ENCODE peak calls at places on chromosomes 12 and 14, in four cellular contexts. X is lower leg skin, K is transverse colon, F is uterus. N is an unnamed sample.

GRCh38 chr14:71319646-71320045 is 412.4 kb downstream of the PCNX1 start:
- DNase-seq in X (peak), K (no peak), F (peak), N (no peak)

GRCh38 chr14:69387311-69387710 is 10.8 kb downstream of the ERH start:
- DNase-seq in X (no peak), K (no peak), F (no peak), N (no peak)

GRCh38 chr14:100899841-100900771 is 3.4 kb downstream of the RTL1 start:
- DNase-seq in X (no peak), K (no peak), F (no peak), N (no peak)

GRCh38 chr12:13891902-13892301 is 89.5 kb downstream of the GRIN2B start:
- DNase-seq in X (no peak), K (no peak), F (no peak), N (no peak)

GRCh38 chr14:105549481-105549880 is 23.1 kb downstream of the TMEM121 start:
- DNase-seq in X (no peak), K (no peak), F (no peak), N (no peak)

GRCh38 chr12:45232146-45232731 is 16.3 kb downstream of the ANO6 start:
- DNase-seq in X (no peak), K (no peak), F (no peak), N (no peak)

GRCh38 chr12:127143020-127143419 is 1124.0 kb upstream of the TMEM132C start:
- DNase-seq in X (no peak), K (no peak), F (no peak), N (no peak)

GRCh38 chr12:31737345-31737744 is 8.5 kb upstream of the AMN1 start:
- DNase-seq in X (no peak), K (no peak), F (no peak), N (no peak)

GRCh38 chr12:126383506-126383905 is 1318.3 kb downstream of the AACS start:
- DNase-seq in X (no peak), K (no peak), F (no peak), N (no peak)

GRCh38 chr12:84463756-84464495 is 448.7 kb downstream of the SLC6A15 start:
- DNase-seq in X (no peak), K (no peak), F (no peak), N (no peak)

GRCh38 chr14:96121660-96122395 is 82.7 kb downstream of the C14orf132 start:
- DNase-seq in X (no peak), K (no peak), F (no peak), N (no peak)

GRCh38 chr14:89747146-89747545 is 207.4 kb downstream of the EFCAB11 start:
- DNase-seq in X (no peak), K (no peak), F (no peak), N (no peak)

GRCh38 chr14:30808576-30808975 is 65.8 kb upstream of the COCH start:
- DNase-seq in X (no peak), K (no peak), F (no peak), N (no peak)

GRCh38 chr12:38222011-38222410 is 94.6 kb upstream of the ALG10B start:
- DNase-seq in X (no peak), K (no peak), F (no peak), N (no peak)

DNA sequence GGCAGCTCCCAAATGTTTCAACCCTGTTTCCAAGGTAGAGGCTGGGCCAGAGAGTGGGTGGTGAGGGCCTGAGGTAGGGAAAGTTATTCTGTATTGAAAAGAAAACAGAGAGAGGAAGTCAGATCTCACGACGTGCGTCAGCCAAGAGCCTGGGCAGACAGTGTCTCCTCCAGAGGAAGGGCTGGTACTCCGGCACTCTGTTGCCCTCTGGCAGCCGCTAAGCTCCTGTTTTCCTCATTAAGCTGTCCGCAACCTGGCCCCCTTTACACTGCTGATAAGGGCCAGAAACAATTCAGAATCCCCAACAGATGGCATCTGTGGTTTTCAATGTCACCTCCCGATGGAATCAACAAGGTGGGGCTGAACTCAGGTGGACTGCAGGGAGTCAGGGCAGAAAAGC is 26.0 kb upstream of the LTBP2 start:
- DNase-seq in X (no peak), K (no peak), F (no peak), N (no peak)
- TF ChIP-seq POLR2A in X (no peak), K (no peak), F (no peak), N (no peak)

DNA sequence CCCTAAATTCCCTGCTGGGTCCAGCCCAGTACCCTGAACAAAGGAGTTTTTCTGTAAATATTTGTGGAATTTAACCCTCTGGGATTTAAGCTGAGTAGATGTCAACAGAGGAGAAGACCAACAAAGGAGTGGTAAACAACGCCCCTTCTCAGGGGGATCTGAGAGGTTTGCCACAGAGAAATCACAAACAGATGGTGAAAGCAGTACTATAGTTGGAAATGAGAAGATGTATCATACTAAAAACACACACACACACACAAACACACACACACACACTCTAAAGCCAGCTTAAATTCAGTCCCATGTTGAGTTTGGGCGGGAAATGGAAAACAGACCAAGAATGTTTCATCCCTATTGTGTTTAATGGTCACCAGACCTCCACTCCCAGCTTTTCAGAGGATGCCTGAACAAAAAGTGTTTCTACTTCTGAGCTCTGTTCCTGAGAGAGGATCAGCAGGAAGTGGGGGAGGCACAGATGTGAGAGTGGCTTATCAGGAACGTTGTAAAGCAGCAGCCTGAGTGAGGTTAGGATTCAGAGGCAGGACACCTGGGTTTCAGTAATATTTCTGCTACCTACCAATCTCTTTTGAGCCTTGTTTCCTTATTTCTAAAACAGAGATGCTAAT is 3.2 kb downstream of the BIN2 start:
- DNase-seq in X (no peak), K (peak), F (no peak), N (peak)
- H3K4me3 ChIP-seq in X (no peak), K (no peak), F (no peak), N (no peak)

DNA sequence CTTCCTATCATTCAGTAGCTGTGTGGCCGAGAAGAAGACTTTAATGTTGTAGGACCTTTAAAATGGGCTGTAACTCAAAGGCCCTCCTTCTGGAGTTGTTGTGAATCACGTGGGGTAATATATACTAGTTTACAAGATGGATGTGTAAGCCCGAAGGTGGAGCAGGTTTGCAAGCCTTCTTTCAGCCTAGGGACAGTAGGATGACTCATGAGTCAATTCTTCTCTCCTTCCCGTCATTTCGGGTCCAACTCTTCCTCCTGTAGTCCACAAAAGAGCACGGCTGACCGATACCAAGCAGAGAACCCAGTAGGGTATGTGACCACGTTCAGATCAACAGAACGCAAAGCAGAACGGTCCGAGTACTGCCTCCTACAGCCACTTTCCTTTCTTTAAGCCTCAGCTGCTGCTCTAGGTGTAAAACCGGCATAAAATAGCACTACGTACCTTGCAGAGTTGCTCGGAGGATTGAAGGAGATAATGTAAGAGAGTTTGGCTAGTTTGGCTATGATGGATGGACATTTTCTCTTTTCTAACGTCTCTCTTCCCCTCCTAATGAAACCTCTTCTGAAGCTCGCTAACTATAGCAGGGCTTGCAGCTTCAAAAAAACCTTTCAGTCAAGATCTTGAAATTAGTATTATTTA is 1.3 kb upstream of the RASSF3 start:
- DNase-seq in X (peak), K (peak), F (peak), N (peak)
- TF ChIP-seq POLR2A in X (no peak), K (peak), F (no peak), N (peak)

GRCh38 chr14:75372260-75372659 is 55.6 kb upstream of the JDP2 start:
- DNase-seq in X (no peak), K (no peak), F (no peak), N (no peak)
- H3K4me3 ChIP-seq in X (no peak), K (no peak), F (no peak), N (no peak)

DNA sequence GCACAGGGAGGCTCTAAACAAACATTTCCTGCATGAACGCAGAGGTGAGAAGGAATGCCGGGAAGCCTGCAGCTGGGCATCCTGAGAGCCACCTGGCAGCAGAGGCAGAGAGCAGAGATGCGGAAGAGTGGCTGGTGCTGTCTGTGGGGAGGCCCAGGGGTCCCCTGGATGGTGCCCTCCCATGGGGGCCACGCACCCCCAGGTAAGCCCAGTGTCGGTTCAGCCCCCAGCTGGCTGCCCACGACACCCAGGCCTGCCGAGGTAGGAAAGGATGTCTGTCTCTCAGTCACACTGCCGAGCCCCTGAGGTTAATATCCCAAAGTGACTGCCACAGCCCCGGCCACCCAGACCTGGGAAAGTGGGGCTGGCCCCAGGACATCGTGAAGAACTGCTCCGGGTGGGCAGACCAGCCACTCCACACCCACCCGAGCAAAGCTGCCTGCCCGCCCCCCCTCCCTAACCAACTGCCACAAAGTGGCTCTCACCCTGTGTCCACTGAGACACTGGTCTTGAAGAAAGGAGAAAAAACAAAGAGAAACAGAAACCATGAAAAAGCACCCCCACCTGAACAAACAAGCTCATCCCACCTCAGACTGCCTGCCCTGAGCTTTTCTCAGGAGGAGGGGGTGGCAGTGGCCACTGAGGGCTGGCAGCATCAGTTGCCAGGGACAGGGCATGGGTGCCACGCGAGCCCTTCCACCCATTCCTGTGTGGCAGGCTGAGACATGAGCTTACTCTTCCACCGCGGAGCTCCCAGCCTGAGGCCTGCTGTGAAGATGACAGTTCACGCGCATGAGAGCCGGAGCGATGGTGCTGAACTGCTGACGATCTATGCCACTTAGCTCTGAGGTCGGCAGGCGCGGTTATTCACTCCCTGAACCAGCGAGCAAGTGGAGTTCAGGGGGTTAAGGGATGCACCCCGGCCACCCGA is 40.8 kb downstream of the CCDC88C start:
- DNase-seq in X (no peak), K (no peak), F (no peak), N (no peak)
- TF ChIP-seq POLR2A in X (no peak), K (no peak), F (no peak), N (no peak)